ENCODE peak calls at places on chromosome 9, in five cellular contexts. L is heart left ventricle, X is T-helper 2 cell, K is prostate gland, W is AG09309. T is an unnamed sample.

GRCh38 chr9:121676916-121677315 is 25.5 kb downstream of the DAB2IP start:
- DNase-seq in W (no peak), X (no peak), L (no peak), K (no peak), T (no peak)

GRCh38 chr9:100160021-100160420 is 61.0 kb downstream of the INVS start:
- DNase-seq in K (no peak), W (no peak), X (no peak), L (no peak), T (no peak)

GRCh38 chr9:133526721-133527321 is 2.1 kb upstream of the MYMK start:
- DNase-seq in X (no peak), W (no peak), L (no peak), K (no peak), T (no peak)

GRCh38 chr9:32376295-32376694 is 8.1 kb upstream of the ACO1 start:
- DNase-seq in W (no peak), K (no peak), L (no peak), X (no peak), T (no peak)

GRCh38 chr9:1200847-1201251 is 150.7 kb downstream of the DMRT2 start:
- DNase-seq in X (no peak), W (no peak), L (peak; percentile 51), K (peak; percentile 15), T (no peak)

GRCh38 chr9:135791431-135792267 is 89.7 kb downstream of the KCNT1 start:
- DNase-seq in X (no peak), K (no peak), W (no peak), L (no peak), T (no peak)

GRCh38 chr9:129245276-129245675 is 67.2 kb upstream of the IER5L start:
- DNase-seq in K (no peak), W (no peak), L (peak; percentile 18), X (no peak), T (no peak)

GRCh38 chr9:105541838-105542237 is 16.1 kb upstream of the FKTN start:
- DNase-seq in W (no peak), X (no peak), L (no peak), K (no peak), T (no peak)

GRCh38 chr9:111548623-111549022 is 23.6 kb downstream of the ZNF483 start:
- DNase-seq in X (no peak), W (no peak), K (no peak), L (no peak), T (no peak)

T was measured in effector memory CD8-positive, alpha-beta T cell.